ENCODE peak calls at places on chromosomes 13 and 19, in five cellular contexts. D is ovary, I is transverse colon, C is cardiac fibroblast, Z is choroid plexus epithelial cell. Y is an unnamed sample.

GRCh38 chr13:40639226-40639681 is 27.2 kb downstream of the FOXO1 start:
- DNase-seq in Z (peak; percentile 73), I (no peak), D (no peak), C (peak; percentile 84), Y (peak; percentile 77)

GRCh38 chr13:111211789-111212516 is 96.8 kb downstream of the ARHGEF7 start:
- DNase-seq in Z (peak; percentile 81), I (no peak), D (no peak), C (no peak), Y (peak; percentile 57)

GRCh38 chr19:2436384-2436783 is 9.0 kb upstream of the TIMM13 start:
- DNase-seq in I (no peak), Z (no peak), C (no peak), D (no peak), Y (no peak)

GRCh38 chr19:27793128-27793643 is 1419.8 kb downstream of the UQCRFS1 start:
- DNase-seq in Z (peak; percentile 70), I (peak; percentile 88), C (peak; percentile 76), D (peak; percentile 49), Y (peak; percentile 67)

GRCh38 chr19:48968179-48968661 is 3.1 kb downstream of the FTL start:
- DNase-seq in I (no peak), C (no peak), Z (peak; percentile 53), D (no peak), Y (peak; percentile 76)

GRCh38 chr13:114311908-114312307 is 2.4 kb upstream of the CHAMP1 start:
- DNase-seq in D (no peak), C (no peak), Z (no peak), I (no peak), Y (no peak)

GRCh38 chr19:10680545-10681135 is 20.6 kb upstream of the QTRT1 start:
- DNase-seq in I (no peak), D (no peak), Z (no peak), C (no peak), Y (no peak)

GRCh38 chr19:45166723-45167252 is 6.0 kb upstream of the NKPD1 start:
- DNase-seq in C (no peak), Z (no peak), D (no peak), I (no peak), Y (no peak)

GRCh38 chr19:9060559-9061340 is 26.1 kb upstream of the OR1M1 start:
- DNase-seq in D (no peak), I (no peak), C (no peak), Z (no peak), Y (no peak)

DNA sequence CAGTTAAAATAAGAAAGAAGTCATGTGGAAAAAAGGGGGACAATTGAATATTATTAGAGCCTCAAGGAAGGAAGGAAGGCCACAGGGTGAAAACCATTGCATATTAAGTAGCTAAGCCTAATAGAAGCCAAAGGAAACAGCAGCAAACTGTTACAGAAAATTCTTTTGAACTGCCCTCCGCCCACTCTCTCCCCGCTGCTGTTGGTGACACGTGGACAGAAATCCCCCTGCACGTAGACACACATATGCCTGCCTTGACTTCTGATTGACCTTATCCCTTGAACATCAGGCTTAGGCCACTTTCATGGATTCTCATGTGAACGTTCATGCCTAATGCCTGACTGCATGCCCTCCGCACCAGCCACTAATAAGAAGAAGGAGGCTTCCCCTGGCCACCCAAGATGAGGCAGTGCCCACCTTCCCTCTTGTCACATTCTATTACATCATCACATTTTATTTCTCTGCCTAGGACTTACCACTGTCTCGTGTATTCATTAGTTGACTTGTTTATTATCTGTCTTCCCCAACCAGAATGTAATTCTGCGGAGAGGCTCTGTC is 229.2 kb downstream of the KCNRG start:
- DNase-seq in C (no peak), I (no peak), Z (no peak), D (no peak), Y (no peak)
- H3K4me3 ChIP-seq in C (no peak overlapping the region), I (no peak overlapping the region), Z (no peak overlapping the region), D (no peak overlapping the region), Y (no peak overlapping the region)

GRCh38 chr19:56750658-56751057 is 79.1 kb upstream of the ZNF835 start:
- DNase-seq in Z (no peak), C (no peak), D (no peak), I (no peak), Y (no peak)

GRCh38 chr19:56751078-56751489 is 79.5 kb upstream of the ZNF835 start:
- DNase-seq in C (no peak), D (peak; percentile 69), I (no peak), Z (no peak), Y (no peak)

GRCh38 chr19:56746367-56746766 is 74.8 kb upstream of the ZNF835 start:
- DNase-seq in I (no peak), Z (no peak), D (no peak), C (no peak), Y (no peak)

GRCh38 chr19:56748443-56748842 is 76.9 kb upstream of the ZNF835 start:
- DNase-seq in I (no peak), Z (peak; percentile 18), D (peak; percentile 42), C (peak; percentile 32), Y (peak; percentile 7)
- TF ChIP-seq CTCF in I (peak; percentile 18), Z (no peak), D (peak; percentile 55), C (peak; percentile 22), Y (no peak)

GRCh38 chr13:91195789-91196188 is 151.7 kb upstream of the MIR17HG start:
- DNase-seq in I (no peak), C (no peak), D (no peak), Z (no peak), Y (no peak)
- H3K4me3 ChIP-seq in I (no peak overlapping the region), C (no peak overlapping the region), D (no peak overlapping the region), Z (no peak overlapping the region), Y (no peak overlapping the region)

DNA sequence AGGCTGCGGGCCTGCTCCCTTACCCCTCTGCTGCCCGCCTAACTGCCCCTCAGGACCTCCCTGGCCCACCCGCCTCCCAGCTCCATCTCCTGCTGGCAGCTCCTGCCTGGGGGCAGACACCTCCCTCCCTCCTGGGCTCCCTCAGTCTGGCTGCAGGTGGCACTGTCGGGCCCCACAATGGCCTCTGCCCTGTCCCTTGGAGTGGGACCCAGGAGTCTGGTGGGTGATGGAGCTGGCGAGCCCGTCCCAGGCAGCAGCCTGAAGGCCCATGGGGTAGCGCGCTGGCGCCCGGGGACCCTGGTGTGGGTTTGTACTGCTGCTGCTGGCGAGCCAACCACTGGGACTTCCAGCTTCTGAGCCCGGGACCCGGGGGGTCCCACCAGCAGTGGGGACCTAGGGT is 83.6 kb downstream of the KDM4B start:
- DNase-seq in D (no peak), C (no peak), I (no peak), Z (no peak), Y (no peak)
- TF ChIP-seq CTCF in D (no peak), C (peak; percentile 12), I (no peak), Z (peak; percentile 38), Y (no peak)

GRCh38 chr19:47241919-47242644 is 11.1 kb upstream of the BBC3 start:
- DNase-seq in Z (no peak), I (no peak), C (no peak), D (no peak), Y (no peak)

GRCh38 chr19:47239610-47240296 is 8.8 kb upstream of the BBC3 start:
- DNase-seq in Z (peak; percentile 48), I (peak; percentile 59), C (peak; percentile 71), D (no peak), Y (peak; percentile 55)

GRCh38 chr19:47240561-47240960 is 9.6 kb upstream of the BBC3 start:
- DNase-seq in D (no peak), Z (no peak), C (no peak), I (no peak), Y (no peak)

GRCh38 chr19:47240996-47241918 is 10.3 kb upstream of the BBC3 start:
- DNase-seq in D (peak; percentile 59), Z (peak; percentile 84), I (peak; percentile 83), C (peak; percentile 80), Y (peak; percentile 80)

GRCh38 chr19:47239152-47239551 is 8.2 kb upstream of the BBC3 start:
- DNase-seq in C (no peak), I (no peak), Z (peak; percentile 45), D (no peak), Y (no peak)
- H3K4me3 ChIP-seq in C (peak overlapping the region; percentile 14), I (no peak overlapping the region), Z (peak overlapping the region; percentile 44), D (no peak overlapping the region), Y (peak overlapping the region; percentile 2)